ENCODE peak calls at places on chromosomes 7 and 10, in five cellular contexts. One of them, this sample, is unnamed.
A peak's percentile ranks its signal among the peaks of the same experiment; 100 is the strongest.

GRCh38 chr7:44969701-44970494 is 8.9 kb downstream of the MYO1G start:
- DNase-seq in NCI-H1436: no peak
- DNase-seq in NB4: peak; percentile 25
- DNase-seq in H9: peak; percentile 18
- DNase-seq in COR-L47: no peak
- DNase-seq in this sample: no peak

GRCh38 chr10:29841724-29842649 is 207.2 kb upstream of the SVIL start:
- DNase-seq in NCI-H1436: peak; percentile 81
- DNase-seq in NB4: no peak
- DNase-seq in H9: peak; percentile 50
- DNase-seq in COR-L47: peak; percentile 80
- DNase-seq in this sample: peak; percentile 2

GRCh38 chr7:6258440-6259182 is 13.8 kb downstream of the CYTH3 start:
- DNase-seq in NCI-H1436: no peak
- DNase-seq in NB4: peak; percentile 64
- DNase-seq in H9: no peak
- DNase-seq in COR-L47: no peak
- DNase-seq in this sample: peak; percentile 92

GRCh38 chr10:106795619-106796018 is 368.9 kb downstream of the SORCS1 start:
- DNase-seq in NCI-H1436: no peak
- DNase-seq in NB4: peak; percentile 54
- DNase-seq in H9: peak; percentile 42
- DNase-seq in COR-L47: no peak
- DNase-seq in this sample: peak; percentile 26

GRCh38 chr10:8336629-8337331 is 282.3 kb downstream of the GATA3 start:
- DNase-seq in NCI-H1436: no peak
- DNase-seq in NB4: no peak
- DNase-seq in H9: no peak
- DNase-seq in COR-L47: no peak
- DNase-seq in this sample: no peak

GRCh38 chr10:124005991-124006392 is 87.4 kb downstream of the CHST15 start:
- DNase-seq in NCI-H1436: peak; percentile 16
- DNase-seq in NB4: no peak
- DNase-seq in H9: no peak
- DNase-seq in COR-L47: no peak
- DNase-seq in this sample: no peak

GRCh38 chr7:151115121-151115835 is 29.0 kb downstream of the AGAP3 start:
- DNase-seq in NCI-H1436: no peak
- DNase-seq in NB4: no peak
- DNase-seq in H9: no peak
- DNase-seq in COR-L47: no peak
- DNase-seq in this sample: no peak

GRCh38 chr10:3776796-3777571 is 8.0 kb downstream of the KLF6 start:
- DNase-seq in NCI-H1436: no peak
- DNase-seq in NB4: no peak
- DNase-seq in H9: peak; percentile 10
- DNase-seq in COR-L47: no peak
- DNase-seq in this sample: peak; percentile 16

GRCh38 chr10:114754445-114755320 is 66.9 kb upstream of the FHIP2A start:
- DNase-seq in NCI-H1436: no peak
- DNase-seq in NB4: no peak
- DNase-seq in H9: no peak
- DNase-seq in COR-L47: no peak
- DNase-seq in this sample: no peak

GRCh38 chr7:47428780-47429472 is 153.0 kb downstream of the TNS3 start:
- DNase-seq in NCI-H1436: no peak
- DNase-seq in NB4: no peak
- DNase-seq in H9: no peak
- DNase-seq in COR-L47: no peak
- DNase-seq in this sample: no peak

GRCh38 chr7:113405296-113406056 is 287.1 kb upstream of the SMIM30 start:
- DNase-seq in NCI-H1436: no peak
- DNase-seq in NB4: no peak
- DNase-seq in H9: no peak
- DNase-seq in COR-L47: no peak
- DNase-seq in this sample: no peak

GRCh38 chr7:29343379-29343778 is 148.8 kb downstream of the CHN2 start:
- DNase-seq in NCI-H1436: no peak
- DNase-seq in NB4: peak; percentile 44
- DNase-seq in H9: no peak
- DNase-seq in COR-L47: no peak
- DNase-seq in this sample: peak; percentile 66

GRCh38 chr7:901388-902154 is 25.2 kb downstream of the GET4 start:
- DNase-seq in NCI-H1436: peak; percentile 81
- DNase-seq in NB4: peak; percentile 88
- DNase-seq in H9: peak; percentile 99
- DNase-seq in COR-L47: peak; percentile 33
- DNase-seq in this sample: peak; percentile 92

GRCh38 chr10:63388421-63389031 is 77.3 kb downstream of the JMJD1C start:
- DNase-seq in NCI-H1436: no peak
- DNase-seq in NB4: peak; percentile 34
- DNase-seq in H9: no peak
- DNase-seq in COR-L47: no peak
- DNase-seq in this sample: no peak

GRCh38 chr10:53023411-53023810 is 250.8 kb upstream of the MBL2 start:
- DNase-seq in NCI-H1436: no peak
- DNase-seq in NB4: no peak
- DNase-seq in H9: no peak
- DNase-seq in COR-L47: no peak
- DNase-seq in this sample: no peak

GRCh38 chr10:47268696-47269095 is 31.3 kb upstream of the GDF10 start:
- DNase-seq in NCI-H1436: no peak
- DNase-seq in NB4: no peak
- DNase-seq in H9: no peak
- DNase-seq in COR-L47: no peak
- DNase-seq in this sample: no peak

GRCh38 chr7:66296001-66296521 is 90.9 kb downstream of the TPST1 start:
- DNase-seq in NCI-H1436: no peak
- DNase-seq in NB4: peak; percentile 89
- DNase-seq in H9: no peak
- DNase-seq in COR-L47: no peak
- DNase-seq in this sample: no peak

This sample was measured in NAMALWA.